ENCODE peak calls at places on chromosomes 5 and 9, in five cellular contexts. U, H, I, W and L are unnamed samples.

GRCh38 chr9:7103382-7104170 is 345.8 kb downstream of the KDM4C start:
- DNase-seq in H (no peak), I (no peak), W (no peak), U (no peak), L (no peak)

GRCh38 chr9:21455320-21455719 is 15.1 kb downstream of the IFNA1 start:
- DNase-seq in U (no peak), H (peak), W (no peak), I (peak), L (no peak)

GRCh38 chr5:134420326-134420725 is 8.6 kb upstream of the CDKN2AIPNL start:
- DNase-seq in I (no peak), W (no peak), U (no peak), H (no peak), L (no peak)

GRCh38 chr9:101453776-101454570 is 18.4 kb upstream of the ALDOB start:
- DNase-seq in U (no peak), H (no peak), W (no peak), I (no peak), L (no peak)

GRCh38 chr5:170503970-170504525 is at the start of gene KCNIP1:
- DNase-seq in W (no peak), I (no peak), U (peak), H (no peak), L (no peak)

GRCh38 chr5:15718411-15719178 is 218.6 kb downstream of the FBXL7 start:
- DNase-seq in W (no peak), H (no peak), U (no peak), I (no peak), L (no peak)

GRCh38 chr9:129685220-129685932 is 19.9 kb downstream of the PRRX2 start:
- DNase-seq in H (no peak), U (no peak), W (no peak), I (peak), L (peak)

GRCh38 chr5:141664733-141665461 is 13.7 kb upstream of the FCHSD1 start:
- DNase-seq in U (peak), H (peak), W (peak), I (peak), L (peak)

GRCh38 chr9:89871871-89872331 is 267.1 kb downstream of the GADD45G start:
- DNase-seq in W (peak), I (no peak), H (no peak), U (peak), L (peak)